ENCODE peak calls at places on chromosomes 11 and 22, in four cellular contexts. One of them, this sample, is unnamed.
A peak's percentile ranks its signal among the peaks of the same experiment; 100 is the strongest.

GRCh38 chr11:82085493-82085892 is 648.2 kb downstream of the FAM181B start:
- DNase-seq in IMR-90: no peak
- DNase-seq in ovary: no peak
- DNase-seq in DND-41: no peak
- DNase-seq in this sample: no peak

GRCh38 chr11:76234704-76235232 is 28.5 kb upstream of the WNT11 start:
- DNase-seq in IMR-90: no peak
- DNase-seq in ovary: peak; percentile 80
- DNase-seq in DND-41: no peak
- DNase-seq in this sample: no peak

GRCh38 chr11:133832096-133833081 is 12.9 kb downstream of the SPATA19 start:
- DNase-seq in IMR-90: no peak
- DNase-seq in ovary: no peak
- DNase-seq in DND-41: no peak
- DNase-seq in this sample: no peak

GRCh38 chr22:25051073-25051472 is 98.6 kb downstream of the KIAA1671 start:
- DNase-seq in IMR-90: no peak
- DNase-seq in ovary: no peak
- DNase-seq in DND-41: no peak
- DNase-seq in this sample: no peak

GRCh38 chr11:10597877-10598341 is 29.4 kb upstream of the LYVE1 start:
- DNase-seq in IMR-90: peak; percentile 41
- DNase-seq in ovary: no peak
- DNase-seq in DND-41: no peak
- DNase-seq in this sample: no peak

GRCh38 chr11:45025716-45026492 is 75.2 kb upstream of the TP53I11 start:
- DNase-seq in IMR-90: peak; percentile 22
- DNase-seq in ovary: no peak
- DNase-seq in DND-41: peak; percentile 62
- DNase-seq in this sample: no peak

GRCh38 chr11:102061276-102061675 is 14.0 kb downstream of the CFAP300 start:
- DNase-seq in IMR-90: peak; percentile 28
- DNase-seq in ovary: no peak
- DNase-seq in DND-41: no peak
- DNase-seq in this sample: no peak

GRCh38 chr22:49568751-49569285 is 258.9 kb downstream of the BRD1 start:
- DNase-seq in IMR-90: no peak
- DNase-seq in ovary: peak; percentile 11
- DNase-seq in DND-41: no peak
- DNase-seq in this sample: no peak

GRCh38 chr11:74672956-74673895 is 58.0 kb downstream of the CHRDL2 start:
- DNase-seq in IMR-90: peak; percentile 100
- DNase-seq in ovary: peak; percentile 92
- DNase-seq in DND-41: no peak
- DNase-seq in this sample: no peak

GRCh38 chr11:82229346-82229745 is 504.3 kb downstream of the FAM181B start:
- DNase-seq in IMR-90: no peak
- DNase-seq in ovary: no peak
- DNase-seq in DND-41: no peak
- DNase-seq in this sample: no peak

GRCh38 chr11:28528217-28528616 is 420.0 kb downstream of the METTL15 start:
- DNase-seq in IMR-90: no peak
- DNase-seq in ovary: no peak
- DNase-seq in DND-41: no peak
- DNase-seq in this sample: no peak

GRCh38 chr11:78192223-78192719 is 3.6 kb downstream of the USP35 start:
- DNase-seq in IMR-90: no peak
- DNase-seq in ovary: no peak
- DNase-seq in DND-41: no peak
- DNase-seq in this sample: no peak

GRCh38 chr22:30444632-30445437 is 19.3 kb downstream of the MTFP1 start:
- DNase-seq in IMR-90: peak; percentile 52
- DNase-seq in ovary: peak; percentile 28
- DNase-seq in DND-41: peak; percentile 56
- DNase-seq in this sample: peak; percentile 56

GRCh38 chr11:47946682-47947575 is 33.4 kb upstream of the PTPRJ start:
- DNase-seq in IMR-90: peak; percentile 95
- DNase-seq in ovary: peak; percentile 67
- DNase-seq in DND-41: no peak
- DNase-seq in this sample: no peak

GRCh38 chr22:45319319-45319675 is 9.6 kb downstream of the FAM118A start:
- DNase-seq in IMR-90: peak; percentile 77
- DNase-seq in ovary: peak; percentile 65
- DNase-seq in DND-41: no peak
- DNase-seq in this sample: no peak

GRCh38 chr22:49678842-49679170 is 148.9 kb downstream of the BRD1 start:
- DNase-seq in IMR-90: no peak
- DNase-seq in ovary: no peak
- DNase-seq in DND-41: no peak
- DNase-seq in this sample: no peak

GRCh38 chr11:14448229-14448628 is 51.4 kb downstream of the COPB1 start:
- DNase-seq in IMR-90: no peak
- DNase-seq in ovary: no peak
- DNase-seq in DND-41: no peak
- DNase-seq in this sample: no peak

GRCh38 chr22:47199949-47200272 is 437.5 kb downstream of the TBC1D22A start:
- DNase-seq in IMR-90: no peak
- DNase-seq in ovary: no peak
- DNase-seq in DND-41: no peak
- DNase-seq in this sample: no peak

GRCh38 chr11:1817000-1817399 is 17.8 kb upstream of the SYT8 start:
- DNase-seq in IMR-90: no peak
- DNase-seq in ovary: no peak
- DNase-seq in DND-41: no peak
- DNase-seq in this sample: no peak

GRCh38 chr11:32489464-32489863 is 54.1 kb upstream of the WT1 start:
- DNase-seq in IMR-90: no peak
- DNase-seq in ovary: no peak
- DNase-seq in DND-41: no peak
- DNase-seq in this sample: no peak

GRCh38 chr11:8097926-8098325 is 16.9 kb downstream of the TUB start:
- DNase-seq in IMR-90: no peak
- DNase-seq in ovary: no peak
- DNase-seq in DND-41: no peak
- DNase-seq in this sample: no peak

GRCh38 chr11:3073029-3073435 is 15.8 kb upstream of the CARS1 start:
- DNase-seq in IMR-90: peak; percentile 17
- DNase-seq in ovary: no peak
- DNase-seq in DND-41: no peak
- DNase-seq in this sample: no peak

GRCh38 chr11:11668293-11668692 is 46.5 kb upstream of the GALNT18 start:
- DNase-seq in IMR-90: no peak
- DNase-seq in ovary: no peak
- DNase-seq in DND-41: no peak
- DNase-seq in this sample: no peak

GRCh38 chr11:11670582-11670981 is 48.8 kb upstream of the GALNT18 start:
- DNase-seq in IMR-90: no peak
- DNase-seq in ovary: no peak
- DNase-seq in DND-41: no peak
- DNase-seq in this sample: no peak

GRCh38 chr11:11667056-11667455 is 45.3 kb upstream of the GALNT18 start:
- DNase-seq in IMR-90: no peak
- DNase-seq in ovary: no peak
- DNase-seq in DND-41: no peak
- DNase-seq in this sample: no peak

GRCh38 chr11:11668781-11669180 is 47.0 kb upstream of the GALNT18 start:
- DNase-seq in IMR-90: no peak
- DNase-seq in ovary: no peak
- DNase-seq in DND-41: no peak
- DNase-seq in this sample: no peak

DNA sequence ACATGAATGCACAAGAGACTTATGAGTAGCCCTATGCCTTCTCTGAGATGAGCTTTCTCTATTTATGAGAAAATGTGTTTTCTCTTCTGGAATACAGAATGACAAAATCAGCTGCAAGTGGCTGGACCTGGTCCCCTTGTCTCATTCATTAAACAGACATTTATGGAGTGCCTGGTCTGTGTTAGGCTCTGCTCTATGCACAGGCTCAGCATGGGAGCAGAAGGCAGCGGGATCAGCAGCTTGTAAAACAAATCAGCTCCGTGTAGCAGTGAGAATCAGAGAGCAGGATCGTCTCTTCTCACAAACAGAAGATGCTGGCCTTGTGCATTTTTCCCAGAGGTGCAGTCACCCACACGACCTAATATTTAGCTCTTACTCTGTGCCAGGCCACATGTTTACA is 47.6 kb upstream of the GALNT18 start:
- DNase-seq in IMR-90: no peak
- DNase-seq in ovary: no peak
- DNase-seq in DND-41: no peak
- DNase-seq in this sample: no peak
- H3K27ac ChIP-seq in IMR-90: no peak overlapping the region
- H3K27ac ChIP-seq in ovary: no peak overlapping the region
- H3K27ac ChIP-seq in DND-41: no peak overlapping the region
- H3K27ac ChIP-seq in this sample: no peak overlapping the region

GRCh38 chr22:20242393-20243175 is 25.5 kb downstream of the RTN4R start:
- DNase-seq in IMR-90: no peak
- DNase-seq in ovary: no peak
- DNase-seq in DND-41: no peak
- DNase-seq in this sample: no peak
- H3K4me1 ChIP-seq in IMR-90: peaks cover 5% of the 10 kb centered on the region
- H3K4me1 ChIP-seq in ovary: peaks cover 48% of the 10 kb centered on the region
- H3K4me1 ChIP-seq in DND-41: peaks cover 75% of the 10 kb centered on the region
- H3K4me1 ChIP-seq in this sample: peaks cover 85% of the 10 kb centered on the region

GRCh38 chr11:636511-637332 is at the start of gene DRD4:
- DNase-seq in IMR-90: peak; percentile 37
- DNase-seq in ovary: peak; percentile 61
- DNase-seq in DND-41: no peak
- DNase-seq in this sample: no peak

GRCh38 chr11:638616-639323 is 1.7 kb downstream of the DRD4 start:
- DNase-seq in IMR-90: no peak
- DNase-seq in ovary: no peak
- DNase-seq in DND-41: no peak
- DNase-seq in this sample: no peak

GRCh38 chr11:637593-638507 is 781 bp downstream of the DRD4 start:
- DNase-seq in IMR-90: no peak
- DNase-seq in ovary: no peak
- DNase-seq in DND-41: no peak
- DNase-seq in this sample: no peak

GRCh38 chr11:635945-636510 is 1.0 kb upstream of the DRD4 start:
- DNase-seq in IMR-90: no peak
- DNase-seq in ovary: no peak
- DNase-seq in DND-41: no peak
- DNase-seq in this sample: no peak

GRCh38 chr11:637333-637592 is 194 bp downstream of the DRD4 start:
- DNase-seq in IMR-90: no peak
- DNase-seq in ovary: no peak
- DNase-seq in DND-41: no peak
- DNase-seq in this sample: no peak
- H3K27me3 ChIP-seq in IMR-90: peaks cover 16% of the 10 kb centered on the region
- H3K27me3 ChIP-seq in ovary: no peaks in the 10 kb centered on the region
- H3K27me3 ChIP-seq in DND-41: no peaks in the 10 kb centered on the region
- H3K27me3 ChIP-seq in this sample: peaks cover 16% of the 10 kb centered on the region

GRCh38 chr22:28986366-28986765 is 75.3 kb downstream of the C22orf31 start:
- DNase-seq in IMR-90: no peak
- DNase-seq in ovary: no peak
- DNase-seq in DND-41: no peak
- DNase-seq in this sample: no peak
- H3K27ac ChIP-seq in IMR-90: no peak overlapping the region
- H3K27ac ChIP-seq in ovary: no peak overlapping the region
- H3K27ac ChIP-seq in DND-41: no peak overlapping the region
- H3K27ac ChIP-seq in this sample: no peak overlapping the region

GRCh38 chr11:126443120-126443519 is 87.6 kb downstream of the ST3GAL4 start:
- DNase-seq in IMR-90: no peak
- DNase-seq in ovary: no peak
- DNase-seq in DND-41: no peak
- DNase-seq in this sample: no peak

GRCh38 chr11:126444072-126444471 is 88.6 kb downstream of the ST3GAL4 start:
- DNase-seq in IMR-90: peak; percentile 36
- DNase-seq in ovary: no peak
- DNase-seq in DND-41: no peak
- DNase-seq in this sample: no peak

GRCh38 chr11:126440276-126440675 is 84.8 kb downstream of the ST3GAL4 start:
- DNase-seq in IMR-90: no peak
- DNase-seq in ovary: no peak
- DNase-seq in DND-41: no peak
- DNase-seq in this sample: no peak

GRCh38 chr11:126440792-126441514 is 85.5 kb downstream of the ST3GAL4 start:
- DNase-seq in IMR-90: peak; percentile 59
- DNase-seq in ovary: peak; percentile 93
- DNase-seq in DND-41: peak; percentile 83
- DNase-seq in this sample: peak; percentile 74

GRCh38 chr11:126442523-126442922 is 87.0 kb downstream of the ST3GAL4 start:
- DNase-seq in IMR-90: no peak
- DNase-seq in ovary: no peak
- DNase-seq in DND-41: no peak
- DNase-seq in this sample: no peak
- H3K4me1 ChIP-seq in IMR-90: no peaks in the 10 kb centered on the region
- H3K4me1 ChIP-seq in ovary: peaks cover 5% of the 10 kb centered on the region
- H3K4me1 ChIP-seq in DND-41: peaks cover 7% of the 10 kb centered on the region
- H3K4me1 ChIP-seq in this sample: peaks cover 3% of the 10 kb centered on the region

GRCh38 chr11:125494987-125495725 is 909 bp downstream of the FEZ1 start:
- DNase-seq in IMR-90: peak; percentile 31
- DNase-seq in ovary: peak; percentile 60
- DNase-seq in DND-41: no peak
- DNase-seq in this sample: no peak
- H3K27me3 ChIP-seq in IMR-90: no peaks in the 10 kb centered on the region
- H3K27me3 ChIP-seq in ovary: no peaks in the 10 kb centered on the region
- H3K27me3 ChIP-seq in DND-41: no peaks in the 10 kb centered on the region
- H3K27me3 ChIP-seq in this sample: peaks cover 11% of the 10 kb centered on the region

GRCh38 chr22:38823076-38823475 is 20.8 kb downstream of the NPTXR start:
- DNase-seq in IMR-90: no peak
- DNase-seq in ovary: no peak
- DNase-seq in DND-41: no peak
- DNase-seq in this sample: no peak

GRCh38 chr22:38815844-38816243 is 21.9 kb upstream of the DNAL4 start:
- DNase-seq in IMR-90: no peak
- DNase-seq in ovary: no peak
- DNase-seq in DND-41: no peak
- DNase-seq in this sample: no peak

GRCh38 chr22:38817196-38817595 is 23.3 kb upstream of the DNAL4 start:
- DNase-seq in IMR-90: no peak
- DNase-seq in ovary: no peak
- DNase-seq in DND-41: no peak
- DNase-seq in this sample: no peak

GRCh38 chr22:38820021-38820420 is 23.8 kb downstream of the NPTXR start:
- DNase-seq in IMR-90: no peak
- DNase-seq in ovary: no peak
- DNase-seq in DND-41: no peak
- DNase-seq in this sample: no peak

GRCh38 chr22:38819387-38819940 is 24.4 kb downstream of the NPTXR start:
- DNase-seq in IMR-90: no peak
- DNase-seq in ovary: no peak
- DNase-seq in DND-41: no peak
- DNase-seq in this sample: no peak
- H3K27ac ChIP-seq in IMR-90: no peak overlapping the region
- H3K27ac ChIP-seq in ovary: no peak overlapping the region
- H3K27ac ChIP-seq in DND-41: no peak overlapping the region
- H3K27ac ChIP-seq in this sample: no peak overlapping the region

GRCh38 chr22:39920134-39920743 is 19.4 kb downstream of the GRAP2 start:
- DNase-seq in IMR-90: no peak
- DNase-seq in ovary: no peak
- DNase-seq in DND-41: no peak
- DNase-seq in this sample: peak; percentile 86
- H3K4me1 ChIP-seq in IMR-90: no peaks in the 10 kb centered on the region
- H3K4me1 ChIP-seq in ovary: no peaks in the 10 kb centered on the region
- H3K4me1 ChIP-seq in DND-41: peaks cover 49% of the 10 kb centered on the region
- H3K4me1 ChIP-seq in this sample: peaks cover 100% of the 10 kb centered on the region

This sample was measured in CD4-positive, alpha-beta memory T cell.